ENCODE peak calls at places on chromosomes 5 and 9, in six cellular contexts. S, M, W, B, K and L are unnamed samples.

GRCh38 chr9:137358126-137358525 is 56.1 kb upstream of the NRARP start:
- DNase-seq in S (no peak), M (no peak), W (no peak), B (no peak), K (no peak), L (no peak)

GRCh38 chr9:91047993-91048607 is 246.5 kb downstream of the SYK start:
- DNase-seq in S (no peak), M (no peak), W (peak; percentile 95), B (no peak), K (no peak), L (no peak)

GRCh38 chr5:2860101-2860500 is 108.6 kb upstream of the IRX2 start:
- DNase-seq in S (no peak), M (no peak), W (no peak), B (no peak), K (no peak), L (no peak)

GRCh38 chr5:172444110-172444510 is 10.2 kb downstream of the SH3PXD2B start:
- DNase-seq in S (no peak), M (no peak), W (peak; percentile 78), B (no peak), K (no peak), L (no peak)

GRCh38 chr9:105405514-105406131 is 42.2 kb upstream of the FSD1L start:
- DNase-seq in S (peak; percentile 98), M (no peak), W (peak; percentile 21), B (no peak), K (no peak), L (no peak)

GRCh38 chr5:150409638-150410523 is 2.8 kb downstream of the CD74 start:
- DNase-seq in S (peak; percentile 40), M (no peak), W (peak; percentile 88), B (peak; percentile 74), K (peak; percentile 77), L (peak; percentile 61)

GRCh38 chr9:36598281-36598680 is 25.6 kb downstream of the MELK start:
- DNase-seq in S (no peak), M (no peak), W (peak; percentile 57), B (no peak), K (no peak), L (no peak)

GRCh38 chr5:141517902-141518610 is 29.2 kb downstream of the PCDHGC5 start:
- DNase-seq in S (no peak), M (no peak), W (peak; percentile 87), B (no peak), K (no peak), L (no peak)

GRCh38 chr9:10785255-10785654 is 172.5 kb upstream of the PTPRD start:
- DNase-seq in S (no peak), M (no peak), W (no peak), B (no peak), K (no peak), L (no peak)

GRCh38 chr5:172802585-172803176 is 31.4 kb upstream of the ERGIC1 start:
- DNase-seq in S (no peak), M (no peak), W (peak; percentile 83), B (peak; percentile 87), K (no peak), L (no peak)

GRCh38 chr5:115450741-115451140 is 93.8 kb downstream of the FEM1C start:
- DNase-seq in S (no peak), M (no peak), W (peak; percentile 92), B (no peak), K (no peak), L (no peak)

GRCh38 chr5:179858241-179858585 is 404 bp downstream of the MRNIP start:
- DNase-seq in S (peak; percentile 38), M (peak; percentile 39), W (peak; percentile 17), B (peak; percentile 65), K (no peak), L (peak; percentile 25)

GRCh38 chr5:33444542-33444941 is 3.8 kb downstream of the TARS1 start:
- DNase-seq in S (no peak), M (no peak), W (no peak), B (no peak), K (no peak), L (no peak)

GRCh38 chr9:79667716-79668458 is 96.1 kb downstream of the TLE4 start:
- DNase-seq in S (no peak), M (no peak), W (no peak), B (no peak), K (no peak), L (no peak)

GRCh38 chr9:18905883-18906649 is 126.9 kb downstream of the SAXO1 start:
- DNase-seq in S (no peak), M (no peak), W (peak; percentile 10), B (no peak), K (no peak), L (no peak)

GRCh38 chr9:130196643-130197042 is 24.4 kb downstream of the NCS1 start:
- DNase-seq in S (no peak), M (no peak), W (peak; percentile 64), B (peak; percentile 55), K (no peak), L (no peak)

GRCh38 chr5:5145651-5146529 is 5.8 kb downstream of the ADAMTS16 start:
- DNase-seq in S (no peak), M (no peak), W (peak; percentile 33), B (no peak), K (peak; percentile 94), L (no peak)

GRCh38 chr5:124132843-124133242 is 613.6 kb downstream of the ZNF608 start:
- DNase-seq in S (no peak), M (no peak), W (no peak), B (no peak), K (no peak), L (no peak)

GRCh38 chr9:92187989-92188714 is 72.9 kb upstream of the SPTLC1 start:
- DNase-seq in S (no peak), M (no peak), W (no peak), B (no peak), K (no peak), L (no peak)

GRCh38 chr5:16410338-16410737 is 55.3 kb downstream of the ZNF622 start:
- DNase-seq in S (no peak), M (no peak), W (no peak), B (no peak), K (no peak), L (no peak)

GRCh38 chr5:31393126-31393525 is 138.8 kb downstream of the DROSHA start:
- DNase-seq in S (no peak), M (no peak), W (no peak), B (peak; percentile 24), K (no peak), L (no peak)

GRCh38 chr9:90458485-90458884 is 184.1 kb downstream of the DIRAS2 start:
- DNase-seq in S (no peak), M (no peak), W (no peak), B (peak; percentile 3), K (no peak), L (no peak)

GRCh38 chr9:122398371-122398924 is 27.6 kb downstream of the PTGS1 start:
- DNase-seq in S (no peak), M (no peak), W (no peak), B (no peak), K (no peak), L (no peak)

GRCh38 chr5:40775846-40776657 is 20.3 kb upstream of the TTC33 start:
- DNase-seq in S (no peak), M (no peak), W (no peak), B (no peak), K (no peak), L (no peak)

GRCh38 chr9:21334603-21334968 is 618 bp downstream of the KLHL9 start:
- DNase-seq in S (no peak), M (no peak), W (peak; percentile 13), B (no peak), K (no peak), L (no peak)